ENCODE peak calls at places on chromosomes 11 and 22, in four cellular contexts. N is K562, Q is HCT116, M is HepG2. X is an unnamed sample.
A peak's percentile ranks its signal among the peaks of the same experiment; 100 is the strongest.

GRCh38 chr22:23119492-23120414 is 22.0 kb downstream of the RSPH14 start:
- DNase-seq in M (no peak), N (no peak), Q (no peak), X (no peak)

GRCh38 chr11:93221539-93221938 is 23.7 kb upstream of the SLC36A4 start:
- DNase-seq in M (no peak), N (no peak), Q (no peak), X (no peak)

GRCh38 chr11:108218455-108218854 is 4.0 kb downstream of the NPAT start:
- DNase-seq in N (no peak), M (no peak), Q (no peak), X (no peak)

GRCh38 chr11:95092549-95093324 is 3.1 kb downstream of the ENDOD1 start:
- DNase-seq in Q (no peak), N (peak; percentile 40), M (peak; percentile 85), X (no peak)

GRCh38 chr11:113286001-113286400 is 28.4 kb upstream of the TTC12 start:
- DNase-seq in N (no peak), M (no peak), Q (no peak), X (no peak)

GRCh38 chr22:23520875-23521441 is 59.1 kb downstream of the IGLL1 start:
- DNase-seq in M (peak; percentile 55), N (peak; percentile 20), Q (no peak), X (no peak)

GRCh38 chr11:373716-374551 is 4.6 kb downstream of the B4GALNT4 start:
- DNase-seq in Q (no peak), M (peak; percentile 91), N (no peak), X (no peak)

GRCh38 chr11:121467965-121468364 is 15.2 kb upstream of the SORL1-AS1 start:
- DNase-seq in M (no peak), Q (no peak), N (no peak), X (no peak)

GRCh38 chr11:128686745-128687177 is 7.1 kb upstream of the FLI1 start:
- DNase-seq in Q (no peak), M (no peak), N (no peak), X (no peak)

GRCh38 chr11:125514336-125515101 is 18.5 kb upstream of the FEZ1 start:
- DNase-seq in N (no peak), Q (no peak), M (no peak), X (no peak)

GRCh38 chr11:30631148-30631547 is 45.0 kb upstream of the MPPED2 start:
- DNase-seq in N (no peak), M (no peak), Q (no peak), X (no peak)

GRCh38 chr11:102990145-102990544 is 34.6 kb upstream of the MMP13 start:
- DNase-seq in N (no peak), M (no peak), Q (no peak), X (no peak)

GRCh38 chr22:30250713-30251267 is 4.2 kb upstream of the LIF start:
- DNase-seq in N (no peak), M (no peak), Q (no peak), X (no peak)

GRCh38 chr11:35289821-35290220 is 129.5 kb downstream of the SLC1A2 start:
- DNase-seq in N (no peak), M (no peak), Q (no peak), X (no peak)

GRCh38 chr11:35088226-35088625 is 50.7 kb upstream of the CD44 start:
- DNase-seq in N (no peak), M (no peak), Q (no peak), X (no peak)

GRCh38 chr22:50184004-50184461 is 1.7 kb upstream of the TRABD start:
- DNase-seq in Q (no peak), M (peak; percentile 55), N (no peak), X (no peak)
- H3K4me1 ChIP-seq in Q (peaks cover 37% of the 10 kb centered on the region), M (peaks cover 40% of the 10 kb centered on the region), N (peaks cover 8% of the 10 kb centered on the region), X (peaks cover 11% of the 10 kb centered on the region)

DNA sequence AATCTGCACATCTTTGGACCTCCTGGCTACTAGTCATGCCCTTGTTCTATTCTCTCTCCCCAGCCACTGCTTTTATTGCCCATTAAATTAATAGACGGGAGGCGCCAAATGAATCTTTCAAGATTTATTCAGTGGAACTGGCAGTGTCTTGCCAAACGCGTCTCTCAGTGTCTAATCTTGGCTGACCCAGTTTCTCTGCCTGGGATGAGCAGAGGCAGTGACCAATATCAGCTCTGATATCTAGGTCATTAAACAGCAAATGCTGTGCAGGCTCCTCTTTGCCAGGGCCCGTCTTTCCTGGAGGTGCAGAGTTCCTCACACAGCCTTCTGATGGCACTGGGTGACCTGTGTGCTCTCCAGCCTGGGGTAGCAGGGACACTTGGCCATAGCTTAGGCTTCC is 74.0 kb downstream of the TRAF6 start:
- DNase-seq in Q (no peak), N (no peak), M (no peak), X (no peak)
- TF ChIP-seq ZNF274 in Q (no peak), N (no peak), M (no peak), X (no peak)

GRCh38 chr11:3879967-3880542 is 24.6 kb downstream of the STIM1 start:
- DNase-seq in M (peak; percentile 89), N (no peak), Q (no peak), X (no peak)
- H3K4me1 ChIP-seq in M (peaks cover 57% of the 10 kb centered on the region), N (peaks cover 55% of the 10 kb centered on the region), Q (peaks cover 34% of the 10 kb centered on the region), X (peaks cover 3% of the 10 kb centered on the region)

GRCh38 chr22:19121631-19122142 is 525 bp downstream of the DGCR2 start:
- DNase-seq in M (no peak), Q (no peak), N (peak; percentile 98), X (no peak)
- TF ChIP-seq ZNF274 in M (no peak), Q (no peak), N (no peak), X (no peak)

GRCh38 chr22:19719488-19720021 is 3.8 kb upstream of the GP1BB start:
- DNase-seq in M (no peak), Q (no peak), N (no peak), X (no peak)
- H3K4me1 ChIP-seq in M (peaks cover 35% of the 10 kb centered on the region), Q (peaks cover 38% of the 10 kb centered on the region), N (peaks cover 64% of the 10 kb centered on the region), X (peaks cover 20% of the 10 kb centered on the region)

GRCh38 chr22:36469094-36469710 is 12.2 kb downstream of the TXN2 start:
- DNase-seq in N (no peak), Q (no peak), M (no peak), X (no peak)
- TF ChIP-seq ZNF274 in N (no peak), Q (no peak), M (no peak), X (no peak)

GRCh38 chr11:45658292-45658991 is 7.0 kb downstream of the CHST1 start:
- DNase-seq in Q (no peak), N (no peak), M (peak; percentile 10), X (peak; percentile 69)
- H3K4me1 ChIP-seq in Q (peaks cover 12% of the 10 kb centered on the region), N (no peaks in the 10 kb centered on the region), M (no peaks in the 10 kb centered on the region), X (peaks cover 54% of the 10 kb centered on the region)

GRCh38 chr22:47366026-47366767 is 603.7 kb downstream of the TBC1D22A start:
- DNase-seq in M (no peak), N (no peak), Q (no peak), X (no peak)
- TF ChIP-seq ZNF274 in M (no peak), N (no peak), Q (no peak), X (no peak)

DNA sequence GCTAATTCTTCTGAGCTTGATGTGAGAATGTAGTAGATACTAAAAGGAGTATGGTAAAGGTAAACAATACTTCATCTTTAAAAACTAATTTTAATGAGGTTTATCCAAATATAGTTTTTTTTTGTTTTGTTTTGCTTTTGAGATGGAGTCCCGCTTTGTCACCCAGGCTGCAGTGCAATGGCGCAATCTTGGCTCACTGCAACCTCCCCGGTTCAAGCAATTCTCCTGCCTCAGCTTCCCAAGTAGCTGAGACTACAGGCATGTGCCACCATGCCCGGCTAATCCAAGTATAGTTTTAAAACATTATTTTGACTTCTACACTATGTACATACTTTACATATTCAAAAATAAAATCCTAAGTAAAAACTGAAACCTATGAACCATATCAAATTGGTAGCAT is 4.1 kb downstream of the ZBTB44 start:
- DNase-seq in M (no peak), N (no peak), Q (no peak), X (no peak)
- H3K4me1 ChIP-seq in M (peaks cover 45% of the 10 kb centered on the region), N (peaks cover 41% of the 10 kb centered on the region), Q (peaks cover 18% of the 10 kb centered on the region), X (no peaks in the 10 kb centered on the region)

GRCh38 chr22:17237031-17237668 is 17.9 kb upstream of the ADA2 start:
- DNase-seq in N (no peak), M (no peak), Q (no peak), X (no peak)

GRCh38 chr22:17234144-17234623 is 14.9 kb upstream of the ADA2 start:
- DNase-seq in Q (peak; percentile 34), N (peak; percentile 26), M (no peak), X (peak; percentile 87)

GRCh38 chr22:17233348-17234043 is 14.3 kb upstream of the ADA2 start:
- DNase-seq in Q (no peak), N (no peak), M (no peak), X (no peak)

GRCh38 chr22:17235861-17236260 is 16.6 kb upstream of the ADA2 start:
- DNase-seq in M (no peak), N (no peak), Q (no peak), X (no peak)

GRCh38 chr22:17235149-17235655 is 16.0 kb upstream of the ADA2 start:
- DNase-seq in M (no peak), N (no peak), Q (no peak), X (peak; percentile 89)
- TF ChIP-seq ZNF274 in M (no peak), N (no peak), Q (no peak), X (no peak)